ENCODE peak calls at places on chromosomes 3 and 15, in eight cellular contexts. B is IMR-90, Y is Peyer's patch, F is H1, J is A549, D is adrenal gland, T is body of pancreas, Z is upper lobe of left lung. G is an unnamed sample.

GRCh38 chr15:52496776-52497470 is 31.8 kb downstream of the MYO5A start:
- DNase-seq in T (no peak), B (peak), D (no peak), Y (no peak), Z (no peak), J (no peak), F (no peak), G (no peak)

GRCh38 chr3:124584552-124585391 is 145.5 kb upstream of the UMPS start:
- DNase-seq in J (peak), F (peak), Z (peak), Y (peak), B (peak), D (peak), T (peak), G (peak)

GRCh38 chr15:96273317-96274086 is 57.0 kb upstream of the NR2F2 start:
- DNase-seq in Z (no peak), F (no peak), T (no peak), D (no peak), J (peak), Y (no peak), B (peak), G (no peak)

GRCh38 chr15:81749667-81750360 is 296.0 kb downstream of the MEX3B start:
- DNase-seq in F (no peak), Z (no peak), T (no peak), D (no peak), Y (no peak), J (no peak), B (no peak), G (no peak)

GRCh38 chr3:65538101-65538500 is 500.6 kb downstream of the MAGI1 start:
- DNase-seq in Z (no peak), Y (no peak), J (no peak), T (no peak), B (peak), F (no peak), D (no peak), G (no peak)

GRCh38 chr15:70289191-70289955 is 191.7 kb upstream of the TLE3 start:
- DNase-seq in T (peak), J (no peak), Z (peak), B (no peak), F (no peak), Y (no peak), D (no peak), G (peak)

GRCh38 chr3:131731709-131732108 is 228.9 kb upstream of the MRPL3 start:
- DNase-seq in F (no peak), D (no peak), Z (no peak), J (no peak), T (no peak), B (no peak), Y (no peak), G (no peak)

GRCh38 chr3:124636863-124637296 is 93.4 kb upstream of the UMPS start:
- DNase-seq in F (no peak), Y (no peak), Z (no peak), T (no peak), J (no peak), B (no peak), D (no peak), G (no peak)

GRCh38 chr15:49855917-49856637 is 235.2 kb downstream of the DTWD1 start:
- DNase-seq in T (no peak), B (peak), Z (no peak), F (no peak), J (no peak), D (no peak), Y (no peak), G (no peak)

GRCh38 chr3:195550723-195551122 is 7.6 kb upstream of the PPP1R2 start:
- DNase-seq in B (no peak), T (no peak), J (no peak), F (no peak), D (no peak), Y (no peak), Z (no peak), G (no peak)

GRCh38 chr3:14524311-14524711 is 15.8 kb downstream of the GRIP2 start:
- DNase-seq in D (peak), Z (no peak), F (no peak), J (no peak), B (no peak), Y (no peak), T (no peak), G (no peak)

GRCh38 chr15:57340673-57341259 is 35.5 kb upstream of the CGNL1 start:
- DNase-seq in J (peak), F (no peak), T (peak), D (peak), B (peak), Z (peak), Y (peak), G (no peak)

GRCh38 chr3:4776980-4777581 is 202.2 kb upstream of the BHLHE40 start:
- DNase-seq in Y (no peak), B (no peak), D (no peak), Z (no peak), J (peak), F (no peak), T (no peak), G (no peak)

GRCh38 chr3:121651684-121652083 is 9.0 kb downstream of the HCLS1 start:
- DNase-seq in T (no peak), D (no peak), Y (no peak), F (no peak), J (no peak), B (no peak), Z (no peak), G (no peak)

GRCh38 chr3:124322309-124322880 is 330.5 kb upstream of the ROPN1 start:
- DNase-seq in Z (no peak), B (peak), D (no peak), F (no peak), Y (no peak), T (no peak), J (no peak), G (no peak)

GRCh38 chr3:120506828-120507774 is 56.3 kb upstream of the FSTL1 start:
- DNase-seq in T (peak), Y (no peak), B (peak), Z (no peak), D (peak), F (peak), J (peak), G (no peak)

GRCh38 chr3:71681224-71681668 is 44.0 kb downstream of the EIF4E3 start:
- DNase-seq in Y (no peak), F (peak), Z (peak), D (peak), J (peak), B (peak), T (peak), G (peak)

GRCh38 chr15:100537326-100537725 is 8.6 kb upstream of the CERS3 start:
- DNase-seq in Z (peak), F (no peak), Y (no peak), T (no peak), D (no peak), J (no peak), B (no peak), G (no peak)

GRCh38 chr15:48939686-48940085 is 24.0 kb downstream of the SHC4 start:
- DNase-seq in B (peak), T (no peak), Y (no peak), Z (no peak), D (no peak), J (peak), F (no peak), G (no peak)

DNA sequence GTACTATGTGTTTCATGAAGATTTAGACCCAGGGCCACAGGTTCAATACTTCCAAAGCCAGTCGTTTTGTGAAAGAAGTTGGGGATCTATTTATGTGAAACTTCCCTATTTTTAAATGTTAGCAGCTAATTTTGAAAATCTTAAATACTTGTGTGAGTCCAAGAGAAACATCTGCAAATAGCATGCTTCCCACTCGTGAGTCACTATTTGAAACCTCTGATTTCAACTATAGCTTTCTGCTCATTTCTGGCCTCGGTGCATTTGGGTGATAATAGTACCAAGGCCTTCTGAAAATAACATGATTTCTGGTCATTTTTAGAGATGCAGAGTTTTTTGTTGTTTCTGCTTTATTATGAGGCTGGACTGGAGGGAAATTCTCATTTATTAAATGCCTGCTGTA is 110.0 kb downstream of the OPA1 start:
- DNase-seq in D (no peak), B (peak), T (no peak), F (no peak), J (no peak), Z (no peak), Y (no peak), G (no peak)
- TF ChIP-seq POLR2A in D (no peak), B (no peak), T (no peak), F (no peak), J (no peak), Z (no peak), Y (no peak), G (no peak)

GRCh38 chr15:32843211-32843907 is 125.6 kb downstream of the GREM1 start:
- DNase-seq in Y (no peak), B (no peak), J (no peak), D (no peak), Z (no peak), T (no peak), F (no peak), G (no peak)

GRCh38 chr15:32838820-32839219 is 121.0 kb downstream of the GREM1 start:
- DNase-seq in F (no peak), B (peak), J (peak), Y (no peak), T (no peak), D (no peak), Z (no peak), G (no peak)

GRCh38 chr15:32840481-32841245 is 122.9 kb downstream of the GREM1 start:
- DNase-seq in B (peak), Z (no peak), T (no peak), J (no peak), Y (no peak), D (no peak), F (no peak), G (no peak)

GRCh38 chr15:32842081-32842480 is 124.3 kb downstream of the GREM1 start:
- DNase-seq in T (no peak), J (no peak), F (no peak), Z (no peak), D (no peak), Y (no peak), B (no peak), G (no peak)

DNA sequence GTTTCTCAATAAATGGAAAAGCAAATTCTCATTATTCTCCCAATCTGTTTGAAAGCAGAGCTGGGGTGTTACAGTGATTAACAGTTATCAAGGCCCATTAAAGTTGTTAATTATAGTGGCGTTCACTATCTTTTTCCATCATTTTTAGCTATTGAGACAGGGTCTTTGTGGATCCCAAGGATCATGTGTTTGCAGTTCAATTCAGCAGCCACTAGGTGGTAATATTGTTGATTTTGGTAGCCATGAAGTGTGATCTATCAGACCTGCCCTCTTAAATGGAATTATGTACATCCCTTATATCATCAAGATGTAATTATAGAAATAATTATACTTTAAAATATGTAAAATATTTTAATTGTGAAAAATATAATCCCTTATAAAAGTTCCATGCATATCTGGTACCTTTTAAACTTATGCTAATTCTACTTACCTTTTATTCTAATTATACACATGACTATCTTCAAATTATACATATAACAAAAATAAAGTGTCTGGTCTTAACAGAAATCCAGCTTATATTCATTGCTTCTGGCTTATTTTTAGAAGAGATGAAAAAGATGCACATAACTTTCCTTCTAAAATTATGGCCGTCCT is 126.4 kb downstream of the GREM1 start:
- DNase-seq in Y (no peak), T (no peak), D (no peak), J (peak), B (peak), F (no peak), Z (no peak), G (no peak)
- H3K27ac ChIP-seq in Y (no peak), T (no peak), D (no peak), J (no peak), B (peak), F (no peak), Z (no peak), G (no peak)

GRCh38 chr15:90665288-90666134 is 51.6 kb upstream of the BLM start:
- DNase-seq in D (peak), Z (peak), F (no peak), B (peak), J (peak), T (peak), Y (peak), G (peak)
- TF ChIP-seq POLR2A in D (peak), Z (peak), F (no peak), B (peak), J (peak), T (peak), Y (peak), G (peak)

DNA sequence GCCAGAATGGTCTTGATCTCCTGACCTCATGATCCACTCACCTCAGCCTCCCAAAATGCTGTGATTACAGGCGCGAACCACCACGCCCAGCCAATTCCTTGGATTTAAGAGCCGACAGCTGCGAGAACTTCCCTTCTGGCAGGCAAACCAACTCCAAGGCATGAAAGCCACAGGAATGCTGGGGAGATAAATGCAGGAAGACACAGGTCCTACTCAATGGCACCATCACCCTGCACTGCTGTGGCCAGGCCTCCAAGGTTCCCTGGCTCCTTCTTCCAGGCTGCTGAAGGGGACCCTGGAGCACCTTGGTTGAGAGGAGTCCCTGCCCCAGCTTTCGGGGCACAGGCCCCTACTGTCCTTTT is 98.7 kb upstream of the CHD2 start:
- DNase-seq in B (peak), T (no peak), D (no peak), F (no peak), Z (peak), J (no peak), Y (no peak), G (no peak)
- H3K27ac ChIP-seq in B (peak), T (peak), D (no peak), F (peak), Z (peak), J (peak), Y (peak), G (peak)

GRCh38 chr3:150308481-150308918 is 99.6 kb upstream of the TSC22D2 start:
- DNase-seq in F (no peak), D (no peak), B (no peak), T (peak), Y (no peak), J (no peak), Z (no peak), G (no peak)
- TF ChIP-seq POLR2A in F (no peak), D (no peak), B (no peak), T (no peak), Y (no peak), J (no peak), Z (no peak), G (no peak)

GRCh38 chr3:98980915-98981596 is 79.6 kb upstream of the DCBLD2 start:
- DNase-seq in F (no peak), B (peak), Y (no peak), D (no peak), Z (no peak), T (no peak), J (no peak), G (no peak)
- H3K27ac ChIP-seq in F (no peak), B (no peak), Y (no peak), D (no peak), Z (no peak), T (no peak), J (peak), G (no peak)

DNA sequence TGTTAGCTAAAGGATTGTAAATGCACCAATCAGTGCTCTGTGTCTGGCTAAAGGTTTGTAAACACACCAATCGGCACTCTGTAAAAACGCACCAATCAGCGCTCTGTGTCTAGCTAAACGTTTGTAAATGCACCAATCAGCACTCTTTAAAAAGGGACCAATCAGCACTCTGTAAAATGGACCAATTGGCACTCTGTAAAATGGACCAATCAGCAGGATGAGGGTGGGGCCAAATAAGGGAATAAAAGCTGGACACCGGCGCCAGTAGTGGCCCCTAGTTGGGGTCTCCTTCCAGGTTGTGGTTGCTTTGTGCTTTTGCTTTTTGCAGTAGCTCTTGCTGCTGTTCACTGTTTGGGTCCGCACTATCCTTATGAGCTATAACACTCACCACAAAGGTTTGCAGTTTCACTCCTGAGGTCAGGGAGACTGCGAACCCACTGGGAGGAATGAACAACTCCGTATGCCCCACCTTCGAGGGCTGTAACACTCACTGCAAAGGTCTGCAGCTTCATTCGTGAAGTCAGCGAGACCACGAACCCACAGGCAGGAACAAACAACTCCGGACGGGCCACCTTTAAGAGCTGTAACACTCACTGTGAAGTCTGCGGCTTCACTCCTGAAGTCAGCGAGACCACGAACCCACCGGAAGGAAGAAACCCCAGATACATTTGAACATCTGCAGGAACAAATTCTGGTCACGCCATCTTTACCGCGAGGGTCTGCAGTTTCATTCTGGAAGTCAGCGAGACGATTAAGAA is 1.1 kb upstream of the SUCLG2 start:
- DNase-seq in J (no peak), Z (peak), B (no peak), T (peak), D (no peak), Y (peak), F (no peak), G (no peak)
- TF ChIP-seq POLR2A in J (no peak), Z (no peak), B (no peak), T (no peak), D (no peak), Y (no peak), F (no peak), G (no peak)

G was measured in breast epithelium.